ENCODE peak calls at places on chromosomes 1 and 21, in eight cellular contexts. T, S, V, B, K, U, N and W are unnamed samples.

GRCh38 chr1:198656500-198656932 is 17.7 kb downstream of the PTPRC start:
- DNase-seq in V (no peak), S (peak), K (no peak), U (no peak), N (no peak), B (no peak), T (no peak), W (no peak)

GRCh38 chr1:219442575-219442974 is 170.3 kb downstream of the ZC3H11B start:
- DNase-seq in K (no peak), T (no peak), V (peak), U (peak), B (no peak), N (peak), S (no peak), W (peak)

GRCh38 chr21:33383056-33383888 is 19.9 kb upstream of the IFNGR2 start:
- DNase-seq in K (no peak), U (peak), B (peak), T (peak), S (peak), V (peak), N (peak), W (peak)

GRCh38 chr1:22959545-22960360 is 12.9 kb downstream of the LACTBL1 start:
- DNase-seq in U (no peak), T (no peak), K (no peak), B (no peak), V (no peak), N (no peak), S (no peak), W (no peak)

GRCh38 chr1:193700710-193701355 is 514.4 kb upstream of the B3GALT2 start:
- DNase-seq in N (peak), K (peak), V (peak), B (no peak), S (no peak), U (peak), T (no peak), W (peak)

GRCh38 chr1:193060938-193061337 is 1.5 kb downstream of the RO60 start:
- DNase-seq in T (peak), S (no peak), U (peak), V (no peak), B (no peak), N (peak), K (no peak), W (peak)

GRCh38 chr21:41957991-41958766 is 4.4 kb upstream of the C2CD2 start:
- DNase-seq in S (peak), K (peak), U (peak), V (peak), B (peak), N (peak), T (peak), W (peak)

GRCh38 chr21:20377250-20377649 is 621.0 kb upstream of the NCAM2 start:
- DNase-seq in B (no peak), U (no peak), N (no peak), T (no peak), K (no peak), V (no peak), S (no peak), W (no peak)

GRCh38 chr1:14755518-14756252 is 157.2 kb downstream of the KAZN start:
- DNase-seq in K (no peak), T (no peak), S (no peak), N (no peak), V (no peak), U (no peak), B (no peak), W (no peak)

GRCh38 chr1:101207891-101208290 is 28.9 kb upstream of the S1PR1 start:
- DNase-seq in N (peak), S (no peak), V (no peak), B (no peak), U (peak), K (no peak), T (peak), W (no peak)

GRCh38 chr1:179087665-179088064 is 5.8 kb downstream of the TOR3A start:
- DNase-seq in T (no peak), U (no peak), S (no peak), V (no peak), B (no peak), K (no peak), N (no peak), W (peak)

GRCh38 chr1:193014354-193014753 is 44.8 kb downstream of the UCHL5 start:
- DNase-seq in S (no peak), U (no peak), T (peak), K (no peak), B (no peak), V (no peak), N (peak), W (peak)

GRCh38 chr1:244089561-244089960 is 38.5 kb downstream of the ZBTB18 start:
- DNase-seq in V (no peak), T (no peak), S (no peak), N (no peak), B (no peak), U (no peak), K (no peak), W (no peak)

GRCh38 chr1:244050835-244051444 is at the start of gene ZBTB18:
- DNase-seq in N (peak), K (peak), T (peak), V (no peak), B (no peak), U (peak), S (peak), W (peak)

GRCh38 chr1:154941332-154941995 is 4.9 kb upstream of the PMVK start:
- DNase-seq in N (no peak), V (no peak), S (no peak), K (no peak), B (peak), U (no peak), T (peak), W (no peak)

GRCh38 chr21:46634966-46635323 is 529 bp upstream of the PRMT2 start:
- DNase-seq in N (peak), U (peak), B (no peak), K (peak), T (peak), V (peak), S (peak), W (peak)

DNA sequence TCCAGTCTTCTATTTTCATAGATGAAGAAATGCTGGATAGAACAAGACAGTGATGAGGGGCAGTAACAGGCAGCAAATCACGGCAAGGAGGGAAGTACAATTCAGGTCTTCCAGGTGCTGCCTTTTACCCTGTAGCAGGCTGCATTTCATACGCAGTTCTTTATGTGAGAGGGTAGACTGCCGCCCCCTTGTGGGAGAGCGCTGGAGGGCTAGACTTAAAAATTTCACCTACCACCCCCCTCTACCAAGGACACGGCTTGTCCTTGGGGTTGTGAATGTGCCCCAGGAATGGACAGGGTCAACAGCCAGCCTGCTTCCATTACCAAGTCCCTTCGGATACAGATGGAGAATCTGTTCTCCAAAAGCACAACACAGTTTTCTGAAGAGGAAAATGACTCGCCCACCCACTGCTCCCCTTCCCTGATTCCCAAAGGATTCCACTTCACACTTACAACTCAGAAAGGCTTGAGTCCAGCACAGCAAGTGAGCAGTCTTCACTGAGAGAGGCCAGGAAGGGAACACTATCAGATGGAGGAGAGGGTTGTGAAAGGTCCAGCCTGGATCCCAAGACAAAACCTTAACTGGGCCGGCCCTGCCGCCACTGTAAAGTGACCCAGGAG is 7.4 kb downstream of the WDR77 start:
- DNase-seq in T (peak), V (no peak), S (peak), B (no peak), K (no peak), U (peak), N (peak), W (no peak)
- TF ChIP-seq CTCF in T (peak), V (peak), S (no peak), B (no peak), K (peak), U (peak), N (peak), W (peak)

DNA sequence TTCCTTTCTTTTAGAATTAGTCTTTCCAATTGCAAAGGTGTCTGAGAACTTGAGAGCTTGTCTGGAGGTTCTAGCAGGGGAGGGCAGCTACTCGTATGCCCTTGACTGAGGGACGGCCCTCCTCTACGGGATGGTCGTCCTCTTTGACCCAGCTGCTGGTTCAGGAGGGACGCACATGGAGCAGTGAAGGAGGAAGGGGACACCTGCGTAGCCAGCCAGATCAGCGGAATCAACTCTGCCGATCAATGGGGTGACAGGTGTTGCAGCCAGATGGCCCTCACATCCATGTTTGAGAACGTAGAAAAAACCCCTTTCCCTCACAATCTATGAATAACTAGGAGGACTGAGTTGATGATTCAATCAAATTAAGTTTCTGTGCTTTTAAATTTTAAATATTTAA is 15.7 kb upstream of the A3GALT2 start:
- DNase-seq in B (no peak), K (no peak), T (no peak), V (no peak), N (no peak), U (no peak), S (no peak), W (no peak)
- H3K4me3 ChIP-seq in B (no peak), K (no peak), T (no peak), V (no peak), N (no peak), U (no peak), S (no peak), W (no peak)

DNA sequence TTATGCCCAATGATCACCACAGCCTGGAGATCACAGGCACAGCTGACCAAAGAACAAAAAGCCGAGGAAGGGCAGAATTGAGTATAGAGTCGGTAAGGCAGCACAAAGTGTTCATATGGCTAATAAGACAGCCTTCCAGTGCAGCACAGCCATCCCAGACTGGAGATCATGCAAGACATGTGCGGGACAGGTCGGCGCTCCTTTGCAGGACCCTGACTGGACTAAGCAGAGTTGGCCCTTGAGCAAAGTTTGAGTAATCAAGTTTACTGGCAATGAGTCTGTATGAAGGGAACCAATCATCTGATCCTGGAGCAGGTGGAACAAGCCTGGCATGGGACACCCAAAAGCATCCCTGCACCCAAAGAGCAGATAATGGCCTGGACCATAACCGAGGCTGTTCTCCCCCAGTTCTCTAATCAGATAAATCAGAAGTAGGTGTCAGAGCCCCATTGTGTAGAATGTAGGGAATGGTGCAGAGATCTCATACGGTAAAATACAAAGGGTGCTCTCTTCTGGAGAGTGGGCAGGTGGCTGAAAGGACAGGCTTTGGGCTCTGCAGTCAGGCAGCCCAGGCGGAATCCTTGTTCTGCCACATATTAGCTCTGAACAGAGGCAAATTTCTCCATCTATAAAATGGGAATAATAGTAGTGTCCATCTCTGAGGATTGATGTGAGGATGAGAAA is 10.7 kb upstream of the DNASE2B start:
- DNase-seq in T (no peak), B (no peak), S (no peak), N (no peak), U (no peak), K (no peak), V (no peak), W (no peak)
- TF ChIP-seq CTCF in T (peak), B (no peak), S (no peak), N (no peak), U (peak), K (peak), V (peak), W (peak)

GRCh38 chr1:13701274-13701650 is 1.3 kb downstream of the PRDM2 start:
- DNase-seq in B (no peak), U (no peak), T (no peak), N (no peak), V (no peak), S (no peak), K (no peak), W (peak)
- H3K4me3 ChIP-seq in B (no peak), U (peak), T (peak), N (peak), V (peak), S (no peak), K (peak), W (peak)

DNA sequence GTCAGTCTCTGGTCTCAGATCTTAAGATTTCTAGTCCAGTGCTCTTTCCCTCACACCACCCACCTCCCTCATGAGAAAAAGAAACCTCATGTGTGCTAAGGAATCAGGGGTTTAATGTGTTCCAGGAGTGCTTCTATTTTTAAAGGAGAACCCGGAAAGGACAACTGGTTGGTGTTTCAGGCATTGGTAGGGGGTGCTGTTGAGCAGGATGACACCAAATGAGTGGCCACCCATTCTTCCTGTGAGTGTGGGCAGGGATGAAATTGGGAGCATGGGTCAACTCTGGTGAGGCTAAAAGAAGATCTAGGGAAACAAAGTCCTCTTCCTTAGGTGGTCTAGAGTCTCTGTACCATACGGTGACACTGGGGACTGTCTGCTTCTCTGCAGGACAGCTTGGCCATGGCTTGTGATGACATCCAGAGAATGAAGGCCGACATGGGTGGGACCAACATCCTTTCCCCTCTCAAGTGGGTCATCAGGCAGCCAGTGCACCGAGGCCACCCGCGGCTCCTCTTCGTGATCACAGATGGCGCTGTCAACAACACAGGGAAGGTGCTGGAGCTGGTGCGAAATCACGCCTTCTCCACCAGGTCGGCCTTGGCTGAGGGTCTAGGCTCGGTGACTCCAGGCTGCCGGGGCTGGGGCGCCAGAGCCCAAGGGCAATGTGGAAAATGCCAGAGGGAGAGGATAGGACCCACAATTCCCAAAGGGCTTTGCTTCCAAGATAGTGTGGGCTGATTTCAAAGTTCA is 39.3 kb downstream of the VWA5B1 start:
- DNase-seq in K (no peak), B (no peak), U (no peak), T (no peak), N (peak), V (no peak), S (peak), W (no peak)
- TF ChIP-seq CTCF in K (no peak), B (no peak), U (no peak), T (no peak), N (peak), V (peak), S (no peak), W (peak)

GRCh38 chr1:1892079-1892762 is 1.3 kb upstream of the GNB1 start:
- DNase-seq in N (no peak), S (no peak), B (peak), T (peak), V (no peak), K (no peak), U (no peak), W (no peak)
- H3K4me3 ChIP-seq in N (peak), S (peak), B (peak), T (peak), V (peak), K (peak), U (peak), W (peak)

GRCh38 chr1:9904571-9904970 is 5.5 kb downstream of the CTNNBIP1 start:
- DNase-seq in U (peak), S (no peak), T (peak), K (peak), N (no peak), B (no peak), V (no peak), W (no peak)
- TF ChIP-seq CTCF in U (no peak), S (no peak), T (no peak), K (no peak), N (no peak), B (no peak), V (no peak), W (no peak)

DNA sequence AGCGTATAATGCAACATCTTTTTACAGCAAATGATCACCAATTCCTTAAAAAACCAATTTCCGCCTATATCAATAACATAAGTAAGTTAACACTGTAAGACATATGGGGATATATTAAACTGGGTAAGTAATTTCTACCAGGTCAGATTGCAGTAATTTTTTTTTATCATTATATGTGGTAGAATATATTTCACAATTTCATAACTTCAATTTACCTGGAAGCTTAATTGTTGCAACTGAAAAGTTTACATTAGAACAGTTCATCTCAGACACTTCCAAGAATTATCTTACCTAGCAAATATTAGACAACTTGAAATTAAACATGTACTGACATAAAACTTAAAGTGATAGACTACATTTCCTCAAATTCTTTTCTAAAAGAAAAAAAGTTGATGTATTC is 51.9 kb upstream of the ASPM start:
- DNase-seq in T (no peak), N (no peak), K (no peak), V (no peak), B (no peak), S (no peak), U (no peak), W (no peak)
- H3K4me3 ChIP-seq in T (peak), N (peak), K (peak), V (no peak), B (peak), S (no peak), U (peak), W (peak)

DNA sequence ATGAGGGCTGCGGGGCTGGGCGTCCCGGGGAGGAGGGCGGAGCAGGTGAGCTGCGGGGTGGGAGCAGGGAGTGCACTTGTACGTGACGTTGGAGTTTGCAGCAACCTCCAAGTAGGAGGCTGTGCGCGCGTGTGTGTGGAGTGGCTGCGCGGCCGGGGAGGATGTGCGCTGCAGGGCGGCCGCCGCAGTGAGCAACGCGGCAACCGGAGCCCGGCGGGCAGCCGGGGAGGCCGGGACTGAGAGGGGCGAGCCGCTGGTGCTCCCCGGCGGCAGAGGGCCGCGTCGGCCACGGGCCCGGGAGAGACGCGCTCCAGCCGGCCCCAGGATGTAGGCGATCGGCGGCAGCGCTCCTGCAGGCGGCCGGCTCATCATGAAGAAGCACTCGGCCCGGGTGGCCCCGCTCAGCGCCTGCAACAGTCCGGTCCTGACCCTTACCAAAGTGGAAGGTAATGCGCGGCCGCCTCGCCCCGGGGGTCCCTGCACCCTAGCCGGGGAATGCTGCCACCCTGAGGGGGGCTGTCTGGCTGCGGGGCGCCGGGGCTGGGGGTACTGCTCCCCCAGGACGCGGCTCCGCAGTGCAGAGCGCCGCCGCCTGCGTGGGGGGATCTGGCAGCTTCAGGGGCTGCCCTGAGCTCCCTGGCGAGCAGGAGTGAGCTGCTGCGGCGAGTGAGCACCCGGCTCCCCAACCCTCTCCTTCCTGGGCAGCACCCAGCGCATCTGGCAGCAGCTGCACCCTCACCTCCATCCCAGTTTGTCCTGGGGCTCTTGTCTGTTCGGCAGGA is 158.9 kb upstream of the COA6 start:
- DNase-seq in T (peak), N (no peak), U (peak), S (peak), K (no peak), B (peak), V (no peak), W (peak)
- TF ChIP-seq CTCF in T (no peak), N (no peak), U (no peak), S (no peak), K (no peak), B (no peak), V (no peak), W (no peak)